ENCODE peak calls at places on chromosomes 13 and 19, in six cellular contexts. P is fibroblast of gingiva, W is HFFc6, T is HT-29, U is NCI-H187 treated with DMSO at 0.1 percent for 48 hours, L is iris pigment epithelial cell. C is an unnamed sample.
A peak's percentile ranks its signal among the peaks of the same experiment; 100 is the strongest.

GRCh38 chr19:40542197-40542859 is 34.3 kb upstream of the SHKBP1 start:
- DNase-seq in U (no peak), L (no peak), T (no peak), P (peak; percentile 62), W (no peak), C (peak; percentile 59)

GRCh38 chr19:41879670-41880328 is 2.7 kb downstream of the CD79A start:
- DNase-seq in P (no peak), L (no peak), W (no peak), T (peak; percentile 1), U (no peak), C (no peak)

GRCh38 chr13:51419015-51419636 is 33.7 kb downstream of the INTS6 start:
- DNase-seq in T (no peak), W (no peak), U (no peak), L (no peak), P (no peak), C (no peak)

GRCh38 chr19:43476606-43477005 is 11.2 kb upstream of the LYPD3 start:
- DNase-seq in T (no peak), W (peak; percentile 75), L (peak; percentile 52), P (peak; percentile 93), U (no peak), C (peak; percentile 86)

GRCh38 chr13:30792257-30793000 is 57.1 kb downstream of the ALOX5AP start:
- DNase-seq in L (peak; percentile 97), W (peak; percentile 91), P (peak; percentile 97), U (no peak), T (peak; percentile 96), C (peak; percentile 89)

GRCh38 chr13:23467048-23467931 is 33.8 kb upstream of the SACS start:
- DNase-seq in P (peak; percentile 50), U (no peak), T (no peak), W (peak; percentile 66), L (no peak), C (no peak)

GRCh38 chr13:94993608-94994007 is 281.3 kb upstream of the SOX21 start:
- DNase-seq in U (no peak), T (no peak), W (no peak), L (no peak), P (no peak), C (no peak)

GRCh38 chr19:16527971-16528521 is 14.2 kb downstream of the CHERP start:
- DNase-seq in T (peak; percentile 19), U (no peak), L (peak; percentile 23), W (no peak), P (no peak), C (no peak)

GRCh38 chr13:53028637-53029121 is at the start of gene OLFM4:
- DNase-seq in U (no peak), W (no peak), P (no peak), T (no peak), L (no peak), C (no peak)

GRCh38 chr13:29805994-29806748 is 44.2 kb downstream of the UBL3 start:
- DNase-seq in L (no peak), T (no peak), P (no peak), W (no peak), U (no peak), C (no peak)

GRCh38 chr13:108728370-108728769 is 99.0 kb downstream of the MYO16 start:
- DNase-seq in L (no peak), P (no peak), W (no peak), U (no peak), T (peak; percentile 58), C (peak; percentile 5)

GRCh38 chr13:48304132-48304876 is 753 bp downstream of the RB1 start:
- DNase-seq in T (peak; percentile 74), L (peak; percentile 63), W (peak; percentile 42), U (no peak), P (peak; percentile 42), C (peak; percentile 8)

GRCh38 chr19:3551808-3552095 is 5.6 kb downstream of the MFSD12 start:
- DNase-seq in T (no peak), U (no peak), L (no peak), W (no peak), P (no peak), C (no peak)